ENCODE peak calls at places on chromosomes 7 and 10, in five cellular contexts. One of them, this sample, is unnamed.

GRCh38 chr7:18902892-18903291 is 214.5 kb downstream of the TWIST1 start:
- DNase-seq in Panc1: no peak
- DNase-seq in CD4-positive, alpha-beta memory T cell: no peak
- DNase-seq in AG04450: no peak
- DNase-seq in ovary: no peak
- DNase-seq in this sample: no peak

GRCh38 chr10:47049056-47049851 is 138.0 kb downstream of the PTPN20 start:
- DNase-seq in Panc1: no peak
- DNase-seq in AG04450: no peak
- DNase-seq in CD4-positive, alpha-beta memory T cell: no peak
- DNase-seq in ovary: no peak
- DNase-seq in this sample: no peak

GRCh38 chr7:13984831-13985685 is 4.4 kb downstream of the ETV1 start:
- DNase-seq in ovary: no peak
- DNase-seq in AG04450: no peak
- DNase-seq in Panc1: no peak
- DNase-seq in CD4-positive, alpha-beta memory T cell: no peak
- DNase-seq in this sample: no peak

GRCh38 chr10:1202343-1202742 is 146.2 kb downstream of the WDR37 start:
- DNase-seq in AG04450: no peak
- DNase-seq in Panc1: no peak
- DNase-seq in CD4-positive, alpha-beta memory T cell: no peak
- DNase-seq in ovary: no peak
- DNase-seq in this sample: no peak

GRCh38 chr10:15223174-15223573 is 54.7 kb upstream of the NMT2 start:
- DNase-seq in AG04450: peak; percentile 77
- DNase-seq in ovary: no peak
- DNase-seq in Panc1: no peak
- DNase-seq in CD4-positive, alpha-beta memory T cell: no peak
- DNase-seq in this sample: no peak

GRCh38 chr10:44975487-44976331 is 2.9 kb downstream of the DEPP1 start:
- DNase-seq in Panc1: no peak
- DNase-seq in CD4-positive, alpha-beta memory T cell: no peak
- DNase-seq in ovary: peak; percentile 69
- DNase-seq in AG04450: no peak
- DNase-seq in this sample: no peak

GRCh38 chr7:41175435-41175834 is 527.5 kb downstream of the INHBA start:
- DNase-seq in CD4-positive, alpha-beta memory T cell: no peak
- DNase-seq in AG04450: no peak
- DNase-seq in Panc1: no peak
- DNase-seq in ovary: no peak
- DNase-seq in this sample: no peak

GRCh38 chr7:130695840-130696239 is 9.5 kb upstream of the TSGA13 start:
- DNase-seq in Panc1: peak; percentile 15
- DNase-seq in CD4-positive, alpha-beta memory T cell: no peak
- DNase-seq in AG04450: no peak
- DNase-seq in ovary: no peak
- DNase-seq in this sample: peak; percentile 31

GRCh38 chr10:128540806-128541739 is 414.9 kb upstream of the MKI67 start:
- DNase-seq in CD4-positive, alpha-beta memory T cell: no peak
- DNase-seq in ovary: no peak
- DNase-seq in AG04450: no peak
- DNase-seq in Panc1: no peak
- DNase-seq in this sample: peak; percentile 66

GRCh38 chr10:127228195-127228785 is 31.9 kb upstream of the INSYN2A start:
- DNase-seq in AG04450: no peak
- DNase-seq in CD4-positive, alpha-beta memory T cell: no peak
- DNase-seq in Panc1: no peak
- DNase-seq in ovary: peak; percentile 35
- DNase-seq in this sample: no peak

GRCh38 chr10:124037286-124037685 is 56.1 kb downstream of the CHST15 start:
- DNase-seq in Panc1: no peak
- DNase-seq in CD4-positive, alpha-beta memory T cell: no peak
- DNase-seq in AG04450: no peak
- DNase-seq in ovary: no peak
- DNase-seq in this sample: no peak

GRCh38 chr7:1666251-1666778 is 3.8 kb upstream of the ELFN1 start:
- DNase-seq in AG04450: no peak
- DNase-seq in ovary: peak; percentile 10
- DNase-seq in CD4-positive, alpha-beta memory T cell: no peak
- DNase-seq in Panc1: no peak
- DNase-seq in this sample: no peak
- H3K4me3 ChIP-seq in AG04450: no peak overlapping the region
- H3K4me3 ChIP-seq in ovary: peak overlapping the region; percentile 23
- H3K4me3 ChIP-seq in CD4-positive, alpha-beta memory T cell: no peak overlapping the region
- H3K4me3 ChIP-seq in Panc1: peak overlapping the region; percentile 81
- H3K4me3 ChIP-seq in this sample: peak overlapping the region; percentile 33

GRCh38 chr7:2812831-2813230 is 31.3 kb downstream of the GNA12 start:
- DNase-seq in Panc1: no peak
- DNase-seq in CD4-positive, alpha-beta memory T cell: no peak
- DNase-seq in ovary: peak; percentile 34
- DNase-seq in AG04450: no peak
- DNase-seq in this sample: no peak
- H3K27ac ChIP-seq in Panc1: peak overlapping the region; percentile 83
- H3K27ac ChIP-seq in CD4-positive, alpha-beta memory T cell: no peak overlapping the region
- H3K27ac ChIP-seq in ovary: peak overlapping the region; percentile 82
- H3K27ac ChIP-seq in AG04450: no peak overlapping the region
- H3K27ac ChIP-seq in this sample: no peak overlapping the region

DNA sequence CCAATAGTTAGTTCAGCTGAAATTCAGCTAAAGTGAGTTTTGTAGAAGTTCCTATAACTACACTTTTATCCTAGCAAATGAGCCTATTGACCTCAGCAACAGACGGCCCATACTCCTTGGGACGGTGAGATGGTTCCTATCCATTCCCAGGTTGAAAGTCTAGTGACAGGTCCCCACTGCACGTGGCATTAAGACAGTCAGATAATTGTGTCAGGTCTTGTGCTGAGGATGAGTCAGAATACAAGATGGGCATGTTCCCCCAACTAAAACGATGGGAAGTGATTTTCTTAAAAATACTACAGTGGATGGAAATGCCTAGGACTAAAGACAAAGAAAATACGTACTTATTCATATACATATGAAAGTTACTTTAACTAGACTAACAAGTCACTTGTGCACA is 2.1 kb downstream of the CAV1 start:
- DNase-seq in Panc1: no peak
- DNase-seq in CD4-positive, alpha-beta memory T cell: no peak
- DNase-seq in ovary: no peak
- DNase-seq in AG04450: no peak
- DNase-seq in this sample: no peak
- H3K4me3 ChIP-seq in Panc1: peak overlapping the region; percentile 90
- H3K4me3 ChIP-seq in CD4-positive, alpha-beta memory T cell: no peak overlapping the region
- H3K4me3 ChIP-seq in ovary: peak overlapping the region; percentile 80
- H3K4me3 ChIP-seq in AG04450: peak overlapping the region; percentile 97
- H3K4me3 ChIP-seq in this sample: peak overlapping the region; percentile 48

GRCh38 chr10:73653701-73654100 is 2.1 kb downstream of the SYNPO2L start:
- DNase-seq in AG04450: no peak
- DNase-seq in CD4-positive, alpha-beta memory T cell: no peak
- DNase-seq in Panc1: peak; percentile 18
- DNase-seq in ovary: no peak
- DNase-seq in this sample: no peak

GRCh38 chr10:73650537-73651331 is 5.1 kb downstream of the SYNPO2L start:
- DNase-seq in CD4-positive, alpha-beta memory T cell: no peak
- DNase-seq in ovary: no peak
- DNase-seq in Panc1: no peak
- DNase-seq in AG04450: peak; percentile 65
- DNase-seq in this sample: no peak

GRCh38 chr10:73655257-73655989 is 406 bp downstream of the SYNPO2L start:
- DNase-seq in CD4-positive, alpha-beta memory T cell: no peak
- DNase-seq in Panc1: no peak
- DNase-seq in ovary: no peak
- DNase-seq in AG04450: no peak
- DNase-seq in this sample: no peak

GRCh38 chr10:73653195-73653594 is 2.6 kb downstream of the SYNPO2L start:
- DNase-seq in AG04450: no peak
- DNase-seq in ovary: no peak
- DNase-seq in Panc1: no peak
- DNase-seq in CD4-positive, alpha-beta memory T cell: no peak
- DNase-seq in this sample: no peak

DNA sequence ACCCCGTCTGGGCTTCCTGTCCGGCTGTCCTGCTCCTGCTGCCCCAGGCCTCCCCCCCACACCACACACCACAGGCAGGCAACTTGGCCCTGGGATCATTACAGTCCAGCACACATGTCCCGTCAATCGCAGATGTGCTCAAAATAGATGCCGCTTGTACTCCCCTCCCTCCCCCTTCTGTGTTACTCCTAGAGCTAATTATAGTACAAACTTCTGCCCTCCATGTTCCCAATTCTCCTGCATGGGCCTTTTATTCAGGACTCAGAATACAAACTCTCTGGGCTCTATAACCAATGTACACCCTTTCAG is at the start of gene SYNPO2L:
- DNase-seq in AG04450: no peak
- DNase-seq in Panc1: no peak
- DNase-seq in CD4-positive, alpha-beta memory T cell: no peak
- DNase-seq in ovary: no peak
- DNase-seq in this sample: no peak
- H3K27ac ChIP-seq in AG04450: no peak within 1 kb of the TSS
- H3K27ac ChIP-seq in Panc1: no peak within 1 kb of the TSS
- H3K27ac ChIP-seq in CD4-positive, alpha-beta memory T cell: no peak within 1 kb of the TSS
- H3K27ac ChIP-seq in ovary: no peak within 1 kb of the TSS
- H3K27ac ChIP-seq in this sample: no peak within 1 kb of the TSS

GRCh38 chr10:36802523-36803153 is 322.8 kb upstream of the ANKRD30A start:
- DNase-seq in Panc1: no peak
- DNase-seq in AG04450: no peak
- DNase-seq in CD4-positive, alpha-beta memory T cell: no peak
- DNase-seq in ovary: no peak
- DNase-seq in this sample: no peak
- H3K4me3 ChIP-seq in Panc1: no peak overlapping the region
- H3K4me3 ChIP-seq in AG04450: no peak overlapping the region
- H3K4me3 ChIP-seq in CD4-positive, alpha-beta memory T cell: no peak overlapping the region
- H3K4me3 ChIP-seq in ovary: no peak overlapping the region
- H3K4me3 ChIP-seq in this sample: no peak overlapping the region

DNA sequence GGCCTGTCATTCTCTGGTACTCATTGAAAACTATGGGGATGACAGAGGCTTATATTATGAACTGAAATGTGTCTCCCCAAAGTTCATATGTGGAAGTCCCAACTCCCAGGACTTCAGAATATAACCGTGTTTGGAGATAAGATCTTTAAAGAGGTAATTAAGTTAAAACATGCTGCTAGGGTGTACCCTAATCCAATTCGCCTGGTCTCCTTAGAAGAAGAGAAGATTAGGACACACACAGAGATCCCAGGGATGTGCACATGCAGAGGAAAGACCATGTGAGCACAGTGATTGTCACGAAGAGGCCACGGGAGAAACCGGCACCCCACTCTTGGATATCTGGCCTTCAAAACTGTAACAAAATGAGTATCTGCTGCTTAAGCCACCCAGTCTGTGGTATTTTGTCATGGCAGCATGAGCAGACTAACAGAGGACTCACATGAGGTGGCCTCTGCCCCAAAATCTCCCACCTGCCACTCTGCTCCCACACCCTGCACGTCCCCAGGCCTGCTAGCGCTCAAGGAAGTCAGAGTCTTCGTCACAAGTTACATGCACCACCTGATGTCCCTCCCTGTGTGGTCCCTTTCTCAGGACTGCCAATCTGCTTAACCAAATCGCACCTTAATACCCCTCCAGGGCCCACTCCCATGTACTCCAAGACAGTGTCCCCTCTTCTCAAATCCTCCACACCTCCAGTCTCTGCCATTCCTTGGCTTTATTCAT is 26.8 kb downstream of the PLAC9 start:
- DNase-seq in AG04450: no peak
- DNase-seq in Panc1: no peak
- DNase-seq in ovary: no peak
- DNase-seq in CD4-positive, alpha-beta memory T cell: no peak
- DNase-seq in this sample: no peak
- H3K27ac ChIP-seq in AG04450: peak overlapping the region; percentile 88
- H3K27ac ChIP-seq in Panc1: peak overlapping the region; percentile 80
- H3K27ac ChIP-seq in ovary: peak overlapping the region; percentile 41
- H3K27ac ChIP-seq in CD4-positive, alpha-beta memory T cell: no peak overlapping the region
- H3K27ac ChIP-seq in this sample: no peak overlapping the region

DNA sequence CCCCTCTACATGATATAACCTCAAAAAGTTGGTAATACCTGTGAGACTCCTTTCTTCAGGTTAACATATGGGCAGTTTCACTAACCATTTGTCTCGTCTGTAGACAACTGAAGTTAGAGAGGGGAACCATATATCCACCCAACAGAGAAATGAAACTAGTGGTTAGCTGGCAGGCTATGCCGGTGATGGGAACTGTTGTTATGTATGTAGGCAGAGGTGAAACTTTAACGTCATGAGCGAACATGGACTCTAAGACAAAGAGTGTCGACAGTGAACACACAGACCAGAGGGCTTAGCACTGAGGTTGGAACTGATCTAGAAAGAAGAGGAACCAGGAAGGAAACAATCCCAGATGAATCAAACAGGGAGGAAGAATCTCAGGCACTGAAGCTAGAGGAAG is 112.4 kb downstream of the ELMO1 start:
- DNase-seq in ovary: no peak
- DNase-seq in CD4-positive, alpha-beta memory T cell: no peak
- DNase-seq in Panc1: no peak
- DNase-seq in AG04450: no peak
- DNase-seq in this sample: no peak
- H3K4me3 ChIP-seq in ovary: no peak overlapping the region
- H3K4me3 ChIP-seq in CD4-positive, alpha-beta memory T cell: no peak overlapping the region
- H3K4me3 ChIP-seq in Panc1: no peak overlapping the region
- H3K4me3 ChIP-seq in AG04450: no peak overlapping the region
- H3K4me3 ChIP-seq in this sample: no peak overlapping the region

GRCh38 chr7:149856583-149856982 is 17.2 kb upstream of the ATP6V0E2 start:
- DNase-seq in ovary: no peak
- DNase-seq in CD4-positive, alpha-beta memory T cell: peak; percentile 42
- DNase-seq in Panc1: no peak
- DNase-seq in AG04450: no peak
- DNase-seq in this sample: no peak

GRCh38 chr7:149855368-149856305 is 17.5 kb downstream of the ZNF862 start:
- DNase-seq in Panc1: no peak
- DNase-seq in ovary: no peak
- DNase-seq in CD4-positive, alpha-beta memory T cell: no peak
- DNase-seq in AG04450: no peak
- DNase-seq in this sample: no peak

GRCh38 chr7:149851449-149851848 is 13.3 kb downstream of the ZNF862 start:
- DNase-seq in Panc1: no peak
- DNase-seq in AG04450: no peak
- DNase-seq in CD4-positive, alpha-beta memory T cell: no peak
- DNase-seq in ovary: no peak
- DNase-seq in this sample: no peak

GRCh38 chr7:149853157-149853556 is 15.0 kb downstream of the ZNF862 start:
- DNase-seq in CD4-positive, alpha-beta memory T cell: no peak
- DNase-seq in Panc1: no peak
- DNase-seq in AG04450: no peak
- DNase-seq in ovary: no peak
- DNase-seq in this sample: no peak

GRCh38 chr7:149854611-149855367 is 16.6 kb downstream of the ZNF862 start:
- DNase-seq in AG04450: no peak
- DNase-seq in CD4-positive, alpha-beta memory T cell: peak; percentile 49
- DNase-seq in ovary: peak; percentile 72
- DNase-seq in Panc1: no peak
- DNase-seq in this sample: no peak
- H3K27ac ChIP-seq in AG04450: peak overlapping the region; percentile 48
- H3K27ac ChIP-seq in CD4-positive, alpha-beta memory T cell: peak overlapping the region; percentile 7
- H3K27ac ChIP-seq in ovary: no peak overlapping the region
- H3K27ac ChIP-seq in Panc1: no peak overlapping the region
- H3K27ac ChIP-seq in this sample: no peak overlapping the region